ENCODE peak calls at places on chromosomes 6 and 20, in seven cellular contexts. Y, Z, N, O, M, T and F are unnamed samples.

GRCh38 chr6:95574811-95575210 is 2.5 kb upstream of the MANEA start:
- DNase-seq in O (no peak), M (no peak), T (peak), Z (no peak), N (no peak), Y (no peak), F (peak)

GRCh38 chr20:51750037-51750769 is 18.0 kb downstream of the ATP9A start:
- DNase-seq in Y (no peak), Z (no peak), M (peak), N (peak), O (peak), T (peak), F (peak)

GRCh38 chr6:168908887-168909286 is 344.8 kb downstream of the THBS2 start:
- DNase-seq in T (peak), M (no peak), O (no peak), Z (no peak), N (no peak), Y (no peak), F (no peak)

GRCh38 chr6:159943965-159944598 is 24.8 kb upstream of the IGF2R start:
- DNase-seq in M (no peak), Z (no peak), O (no peak), N (no peak), T (no peak), Y (no peak), F (no peak)

GRCh38 chr20:4045741-4046140 is 30.4 kb upstream of the RNF24 start:
- DNase-seq in Y (no peak), Z (no peak), N (no peak), T (no peak), M (no peak), O (no peak), F (no peak)

GRCh38 chr6:4818272-4818938 is 42.2 kb downstream of the CDYL start:
- DNase-seq in N (no peak), Z (no peak), O (no peak), T (no peak), M (no peak), Y (no peak), F (no peak)

GRCh38 chr6:11921017-11921438 is 91.1 kb upstream of the HIVEP1 start:
- DNase-seq in Y (no peak), Z (no peak), T (peak), O (peak), M (peak), N (peak), F (peak)

GRCh38 chr6:35634316-35634715 is 54.4 kb downstream of the FKBP5 start:
- DNase-seq in Z (no peak), N (peak), M (no peak), T (no peak), O (no peak), Y (no peak), F (no peak)

GRCh38 chr20:7792131-7792869 is 148.0 kb downstream of the HAO1 start:
- DNase-seq in O (no peak), T (no peak), Y (no peak), M (no peak), Z (no peak), N (no peak), F (no peak)

GRCh38 chr20:53084408-53084997 is 112.3 kb downstream of the TSHZ2 start:
- DNase-seq in O (no peak), Y (no peak), T (no peak), M (no peak), N (no peak), Z (no peak), F (no peak)

GRCh38 chr20:53087034-53087777 is 115.0 kb downstream of the TSHZ2 start:
- DNase-seq in M (no peak), N (no peak), O (no peak), T (no peak), Z (no peak), Y (no peak), F (no peak)

GRCh38 chr20:53083411-53083810 is 111.3 kb downstream of the TSHZ2 start:
- DNase-seq in M (no peak), T (no peak), Z (no peak), O (no peak), N (no peak), Y (no peak), F (no peak)

GRCh38 chr20:53088786-53089185 is 116.6 kb downstream of the TSHZ2 start:
- DNase-seq in T (no peak), N (no peak), O (no peak), M (no peak), Y (no peak), Z (no peak), F (no peak)

DNA sequence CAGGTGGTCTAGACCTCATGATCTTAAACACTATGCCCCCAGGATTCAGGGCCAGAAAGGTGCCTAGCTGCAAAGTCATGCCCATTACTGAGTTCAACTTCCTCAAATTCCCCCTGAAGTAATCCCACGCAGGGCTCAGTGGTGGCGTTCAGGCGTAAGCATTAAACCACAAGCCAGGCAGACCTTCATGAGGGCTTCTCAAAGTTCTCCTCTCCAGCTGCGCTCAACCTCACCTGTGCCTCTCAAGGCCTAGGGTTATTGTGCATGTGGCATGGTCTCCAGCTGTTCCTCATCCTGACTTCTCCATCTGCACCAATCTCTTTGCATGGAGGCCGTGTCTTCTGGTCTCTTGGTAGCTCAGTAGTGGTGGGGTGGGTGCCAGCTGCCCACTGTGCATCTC is 113.6 kb downstream of the TSHZ2 start:
- DNase-seq in Y (no peak), Z (no peak), O (no peak), T (no peak), M (no peak), N (no peak), F (no peak)
- H3K27ac ChIP-seq in Y (no peak), Z (no peak), O (no peak), T (no peak), M (peak), N (no peak), F (no peak)

GRCh38 chr20:13930246-13930645 is 60.2 kb downstream of the SEL1L2 start:
- DNase-seq in T (no peak), Y (no peak), Z (no peak), M (no peak), O (no peak), N (no peak), F (no peak)

GRCh38 chr20:13941031-13941430 is 49.4 kb downstream of the SEL1L2 start:
- DNase-seq in Y (no peak), M (no peak), N (no peak), O (no peak), Z (no peak), T (no peak), F (no peak)

GRCh38 chr20:13936781-13937576 is 53.4 kb downstream of the SEL1L2 start:
- DNase-seq in Y (no peak), Z (no peak), T (no peak), M (no peak), N (no peak), O (no peak), F (no peak)

GRCh38 chr20:13929836-13930235 is 60.6 kb downstream of the SEL1L2 start:
- DNase-seq in N (no peak), Y (no peak), O (no peak), Z (no peak), T (no peak), M (no peak), F (no peak)

GRCh38 chr20:13934992-13935894 is 55.2 kb downstream of the SEL1L2 start:
- DNase-seq in Y (no peak), Z (no peak), M (no peak), O (no peak), N (no peak), T (no peak), F (no peak)
- H3K27ac ChIP-seq in Y (no peak), Z (no peak), M (no peak), O (no peak), N (no peak), T (no peak), F (no peak)

GRCh38 chr20:44707259-44707580 is 7.9 kb upstream of the CCN5 start:
- DNase-seq in Y (no peak), M (no peak), Z (no peak), T (no peak), N (no peak), O (no peak), F (no peak)
- H3K27ac ChIP-seq in Y (no peak), M (peak), Z (no peak), T (no peak), N (no peak), O (no peak), F (no peak)

GRCh38 chr6:3284436-3284876 is 25.7 kb downstream of the PSMG4 start:
- DNase-seq in M (no peak), Y (no peak), O (no peak), N (no peak), Z (no peak), T (no peak), F (no peak)
- H3K27ac ChIP-seq in M (no peak), Y (no peak), O (no peak), N (no peak), Z (no peak), T (no peak), F (no peak)

GRCh38 chr6:64732888-64733287 is 974.1 kb downstream of the EYS start:
- DNase-seq in T (no peak), O (no peak), Z (no peak), N (no peak), M (no peak), Y (no peak), F (no peak)

GRCh38 chr6:64737418-64737817 is 969.6 kb downstream of the EYS start:
- DNase-seq in T (no peak), Y (no peak), O (no peak), Z (no peak), N (no peak), M (no peak), F (no peak)

GRCh38 chr6:64733433-64733832 is 973.6 kb downstream of the EYS start:
- DNase-seq in O (no peak), M (no peak), Z (no peak), Y (no peak), N (no peak), T (no peak), F (no peak)

DNA sequence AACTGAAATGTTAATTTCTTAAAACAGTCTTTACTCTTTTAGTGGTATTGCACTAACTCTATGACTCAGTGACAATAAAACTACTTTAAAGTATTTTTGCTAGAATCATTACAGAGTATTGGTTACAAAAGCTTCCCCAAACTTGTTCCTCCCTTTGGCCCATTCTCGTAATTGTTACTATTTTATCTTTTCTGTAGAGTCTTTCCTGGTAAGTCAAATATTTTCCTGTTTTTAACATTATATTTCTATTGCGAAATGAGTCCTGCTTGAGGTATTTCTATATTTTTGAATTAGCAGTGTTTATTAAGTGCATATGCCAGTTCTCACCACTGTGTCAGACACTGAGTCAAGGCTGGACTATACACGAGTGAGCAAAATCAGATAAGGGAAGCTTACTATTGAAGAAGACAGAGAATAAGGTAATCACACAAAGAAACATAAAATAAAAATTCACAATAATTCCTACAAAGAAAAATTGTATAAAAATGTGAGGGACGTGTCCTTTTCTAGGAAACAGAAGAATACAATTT is 970.5 kb downstream of the EYS start:
- DNase-seq in T (no peak), M (no peak), O (no peak), Y (no peak), N (no peak), Z (no peak), F (no peak)
- H3K27ac ChIP-seq in T (no peak), M (no peak), O (no peak), Y (no peak), N (no peak), Z (no peak), F (no peak)

DNA sequence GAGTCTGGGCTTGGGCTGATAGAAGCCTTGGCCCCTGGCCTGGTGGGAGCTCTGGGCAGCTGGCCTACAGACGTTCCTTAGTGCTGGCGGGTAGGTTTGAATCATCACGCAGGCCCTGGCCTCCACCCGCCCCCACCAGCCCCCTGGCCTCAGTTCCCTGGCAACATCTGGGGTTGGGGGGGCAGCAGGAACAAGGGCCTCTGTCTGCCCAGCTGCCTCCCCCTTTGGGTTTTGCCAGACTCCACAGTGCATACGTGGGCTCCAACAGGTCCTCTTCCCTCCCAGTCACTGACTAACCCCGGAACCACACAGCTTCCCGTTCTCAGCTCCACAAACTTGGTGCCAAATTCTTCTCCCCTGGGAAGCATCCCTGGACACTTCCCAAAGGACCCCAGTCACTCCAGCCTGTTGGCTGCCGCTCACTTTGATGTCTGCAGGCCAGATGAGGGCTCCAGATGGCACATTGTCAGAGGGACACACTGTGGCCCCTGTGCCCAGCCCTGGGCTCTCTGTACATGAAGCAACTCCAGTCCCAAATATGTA is 957 bp upstream of the VEGFA start:
- DNase-seq in N (peak), Z (no peak), M (peak), Y (no peak), O (no peak), T (peak), F (no peak)
- H3K27ac ChIP-seq in N (peak), Z (no peak), M (peak), Y (no peak), O (no peak), T (peak), F (peak)

GRCh38 chr6:17519120-17519519 is 81.0 kb upstream of the FAM8A1 start:
- DNase-seq in Y (no peak), O (no peak), M (no peak), N (no peak), Z (no peak), T (no peak), F (no peak)
- H3K27ac ChIP-seq in Y (no peak), O (no peak), M (no peak), N (no peak), Z (no peak), T (no peak), F (no peak)